ENCODE peak calls at places on chromosome 10, in seven cellular contexts. One of them, this sample, is unnamed.
A peak's percentile ranks its signal among the peaks of the same experiment; 100 is the strongest.

GRCh38 chr10:86658261-86658741 is 4.0 kb downstream of the OPN4 start:
- DNase-seq in substantia nigra: no peak
- DNase-seq in activated naive CD4-positive, alpha-beta T cell: no peak
- DNase-seq in HFF-Myc: no peak
- DNase-seq in EL: no peak
- DNase-seq in tibial nerve: no peak
- DNase-seq in activated gamma-delta T cell treated with Interleukin-2 at 50 U/mL for 16 hours: no peak
- DNase-seq in this sample: no peak

GRCh38 chr10:50349554-50349953 is 98.2 kb upstream of the ASAH2 start:
- DNase-seq in HFF-Myc: no peak
- DNase-seq in activated gamma-delta T cell treated with Interleukin-2 at 50 U/mL for 16 hours: no peak
- DNase-seq in EL: no peak
- DNase-seq in tibial nerve: no peak
- DNase-seq in substantia nigra: no peak
- DNase-seq in activated naive CD4-positive, alpha-beta T cell: no peak
- DNase-seq in this sample: no peak

GRCh38 chr10:31771345-31771831 is 157.2 kb downstream of the ARHGAP12 start:
- DNase-seq in activated naive CD4-positive, alpha-beta T cell: no peak
- DNase-seq in EL: peak; percentile 62
- DNase-seq in HFF-Myc: no peak
- DNase-seq in tibial nerve: no peak
- DNase-seq in substantia nigra: no peak
- DNase-seq in activated gamma-delta T cell treated with Interleukin-2 at 50 U/mL for 16 hours: no peak
- DNase-seq in this sample: no peak

GRCh38 chr10:47145290-47145934 is 154.6 kb upstream of the GDF10 start:
- DNase-seq in activated gamma-delta T cell treated with Interleukin-2 at 50 U/mL for 16 hours: no peak
- DNase-seq in activated naive CD4-positive, alpha-beta T cell: no peak
- DNase-seq in tibial nerve: no peak
- DNase-seq in HFF-Myc: no peak
- DNase-seq in EL: no peak
- DNase-seq in substantia nigra: no peak
- DNase-seq in this sample: no peak

GRCh38 chr10:65358565-65358964 is 1567.3 kb upstream of the LRRTM3 start:
- DNase-seq in activated gamma-delta T cell treated with Interleukin-2 at 50 U/mL for 16 hours: no peak
- DNase-seq in substantia nigra: no peak
- DNase-seq in EL: no peak
- DNase-seq in HFF-Myc: no peak
- DNase-seq in activated naive CD4-positive, alpha-beta T cell: no peak
- DNase-seq in tibial nerve: no peak
- DNase-seq in this sample: no peak

GRCh38 chr10:84256510-84257342 is 11.9 kb downstream of the RGR start:
- DNase-seq in substantia nigra: peak; percentile 31
- DNase-seq in activated gamma-delta T cell treated with Interleukin-2 at 50 U/mL for 16 hours: peak; percentile 28
- DNase-seq in HFF-Myc: no peak
- DNase-seq in tibial nerve: peak; percentile 30
- DNase-seq in EL: peak; percentile 24
- DNase-seq in activated naive CD4-positive, alpha-beta T cell: no peak
- DNase-seq in this sample: no peak

GRCh38 chr10:111077715-111078504 is 1.1 kb downstream of the ADRA2A start:
- DNase-seq in EL: peak; percentile 49
- DNase-seq in activated gamma-delta T cell treated with Interleukin-2 at 50 U/mL for 16 hours: no peak
- DNase-seq in activated naive CD4-positive, alpha-beta T cell: no peak
- DNase-seq in HFF-Myc: no peak
- DNase-seq in substantia nigra: peak; percentile 21
- DNase-seq in tibial nerve: no peak
- DNase-seq in this sample: no peak

GRCh38 chr10:103803941-103804340 is 51.4 kb downstream of the SH3PXD2A start:
- DNase-seq in activated naive CD4-positive, alpha-beta T cell: no peak
- DNase-seq in tibial nerve: no peak
- DNase-seq in HFF-Myc: no peak
- DNase-seq in activated gamma-delta T cell treated with Interleukin-2 at 50 U/mL for 16 hours: peak; percentile 12
- DNase-seq in substantia nigra: no peak
- DNase-seq in EL: no peak
- DNase-seq in this sample: no peak

GRCh38 chr10:131882151-131882550 is 18.7 kb upstream of the PPP2R2D start:
- DNase-seq in tibial nerve: no peak
- DNase-seq in activated gamma-delta T cell treated with Interleukin-2 at 50 U/mL for 16 hours: no peak
- DNase-seq in EL: no peak
- DNase-seq in activated naive CD4-positive, alpha-beta T cell: no peak
- DNase-seq in substantia nigra: no peak
- DNase-seq in HFF-Myc: no peak
- DNase-seq in this sample: no peak

GRCh38 chr10:34795334-34795733 is 19.8 kb downstream of the PARD3 start:
- DNase-seq in substantia nigra: no peak
- DNase-seq in HFF-Myc: no peak
- DNase-seq in activated naive CD4-positive, alpha-beta T cell: no peak
- DNase-seq in EL: no peak
- DNase-seq in activated gamma-delta T cell treated with Interleukin-2 at 50 U/mL for 16 hours: no peak
- DNase-seq in tibial nerve: no peak
- DNase-seq in this sample: no peak

GRCh38 chr10:57188846-57189245 is 827.8 kb upstream of the ZWINT start:
- DNase-seq in HFF-Myc: no peak
- DNase-seq in activated gamma-delta T cell treated with Interleukin-2 at 50 U/mL for 16 hours: no peak
- DNase-seq in substantia nigra: no peak
- DNase-seq in tibial nerve: no peak
- DNase-seq in EL: no peak
- DNase-seq in activated naive CD4-positive, alpha-beta T cell: no peak
- DNase-seq in this sample: no peak

GRCh38 chr10:119059557-119059956 is 21.1 kb downstream of the EIF3A start:
- DNase-seq in activated naive CD4-positive, alpha-beta T cell: no peak
- DNase-seq in activated gamma-delta T cell treated with Interleukin-2 at 50 U/mL for 16 hours: no peak
- DNase-seq in HFF-Myc: no peak
- DNase-seq in tibial nerve: no peak
- DNase-seq in EL: no peak
- DNase-seq in substantia nigra: no peak
- DNase-seq in this sample: no peak

GRCh38 chr10:3500408-3500856 is 284.6 kb downstream of the KLF6 start:
- DNase-seq in EL: peak; percentile 13
- DNase-seq in activated gamma-delta T cell treated with Interleukin-2 at 50 U/mL for 16 hours: no peak
- DNase-seq in HFF-Myc: no peak
- DNase-seq in activated naive CD4-positive, alpha-beta T cell: no peak
- DNase-seq in tibial nerve: peak; percentile 54
- DNase-seq in substantia nigra: peak; percentile 74
- DNase-seq in this sample: no peak

GRCh38 chr10:62734781-62735463 is 69.6 kb upstream of the ADO start:
- DNase-seq in EL: no peak
- DNase-seq in activated naive CD4-positive, alpha-beta T cell: no peak
- DNase-seq in tibial nerve: no peak
- DNase-seq in activated gamma-delta T cell treated with Interleukin-2 at 50 U/mL for 16 hours: no peak
- DNase-seq in HFF-Myc: no peak
- DNase-seq in substantia nigra: no peak
- DNase-seq in this sample: no peak